ENCODE peak calls at places on chromosomes 1 and 21, in seven cellular contexts. G is activated CD4-positive, alpha-beta T cell treated with anti-CD3 and anti-CD28 coated beads for 36 hours; O is non-pigmented ciliary epithelial cell; C is CD8-positive, alpha-beta T cell; S is heart right ventricle; J is body of pancreas; R is WTC11. Q is an unnamed sample.

GRCh38 chr1:221910222-221910621 is 168.3 kb upstream of the DUSP10 start:
- DNase-seq in O (no peak), J (no peak), S (no peak), R (no peak), G (no peak), C (no peak), Q (no peak)

GRCh38 chr1:69185378-69185777 is 382.3 kb upstream of the LRRC7 start:
- DNase-seq in G (no peak), C (no peak), R (no peak), O (no peak), S (no peak), J (no peak), Q (no peak)

GRCh38 chr21:29311802-29312201 is 13.1 kb downstream of the BACH1 start:
- DNase-seq in O (no peak), R (no peak), J (no peak), G (no peak), C (no peak), S (no peak), Q (no peak)

GRCh38 chr1:2328676-2329455 is 62.5 kb downstream of the MORN1 start:
- DNase-seq in O (no peak), C (no peak), G (no peak), J (no peak), S (no peak), R (no peak), Q (no peak)

GRCh38 chr21:30463713-30464112 is 16.5 kb downstream of the KRTAP19-1 start:
- DNase-seq in J (no peak), S (no peak), G (no peak), R (no peak), O (no peak), C (no peak), Q (no peak)

GRCh38 chr1:93358293-93358692 is 12.6 kb downstream of the DR1 start:
- DNase-seq in R (peak), S (no peak), G (no peak), J (no peak), O (no peak), C (no peak), Q (peak)

GRCh38 chr1:37171651-37172050 is 137.3 kb upstream of the GRIK3 start:
- DNase-seq in G (no peak), C (no peak), J (no peak), R (no peak), S (no peak), O (no peak), Q (no peak)

GRCh38 chr21:44293551-44294231 is 6.2 kb upstream of the PFKL start:
- DNase-seq in G (no peak), R (no peak), O (no peak), J (no peak), S (no peak), C (peak), Q (peak)

GRCh38 chr21:43352568-43353281 is 74.2 kb downstream of the SIK1 start:
- DNase-seq in J (no peak), O (no peak), S (no peak), C (no peak), G (peak), R (no peak), Q (peak)

GRCh38 chr1:56145524-56145923 is 433.8 kb downstream of the PLPP3 start:
- DNase-seq in C (no peak), S (no peak), J (no peak), R (no peak), G (peak), O (no peak), Q (no peak)

GRCh38 chr1:181206513-181206912 is 118.0 kb downstream of the IER5 start:
- DNase-seq in S (peak), R (peak), J (no peak), C (no peak), G (no peak), O (no peak), Q (no peak)

GRCh38 chr1:51859737-51860136 is 18.8 kb downstream of the NRDC start:
- DNase-seq in J (no peak), S (no peak), O (no peak), G (no peak), R (no peak), C (no peak), Q (no peak)

GRCh38 chr1:216521477-216521876 is 98.2 kb upstream of the USH2A start:
- DNase-seq in S (no peak), O (no peak), C (no peak), G (no peak), R (no peak), J (no peak), Q (no peak)

GRCh38 chr1:237938553-237938952 is 47.8 kb upstream of the ZP4 start:
- DNase-seq in J (no peak), R (peak), S (no peak), C (no peak), G (peak), O (no peak), Q (no peak)

GRCh38 chr1:9651565-9652378 is at the start of gene PIK3CD:
- DNase-seq in S (no peak), O (no peak), R (peak), C (peak), G (peak), J (no peak), Q (peak)

GRCh38 chr1:8590696-8591351 is 226.6 kb downstream of the RERE start:
- DNase-seq in R (no peak), G (no peak), J (no peak), S (no peak), O (no peak), C (no peak), Q (no peak)

GRCh38 chr1:183375381-183375780 is 42.8 kb downstream of the NMNAT2 start:
- DNase-seq in G (no peak), J (no peak), O (no peak), C (no peak), R (no peak), S (no peak), Q (no peak)

GRCh38 chr1:209567788-209568187 is 15.7 kb upstream of the CAMK1G start:
- DNase-seq in C (no peak), G (no peak), J (no peak), R (no peak), S (no peak), O (peak), Q (no peak)

GRCh38 chr21:22885614-22886013 is 1887.4 kb downstream of the NCAM2 start:
- DNase-seq in R (no peak), G (no peak), O (no peak), C (no peak), J (no peak), S (no peak), Q (no peak)